ENCODE peak calls at places on chromosomes 6 and 20, in six cellular contexts. One of them, this sample, is unnamed.

GRCh38 chr6:106309024-106309423 is 16.5 kb downstream of the ATG5 start:
- DNase-seq in CD4-positive, alpha-beta T cell: no peak
- DNase-seq in AG10803: no peak
- DNase-seq in stimulated activated effector memory CD8-positive, alpha-beta T cell treated with anti-CD3 and anti-CD28 coated beads, Interleukin-12 subunit alpha, Interleukin-12 subunit beta, amount 100 ng/mL, for 72 hours: no peak
- DNase-seq in NCI-H526: no peak
- DNase-seq in Calu3: no peak
- DNase-seq in this sample: no peak

GRCh38 chr20:62696999-62697398 is 11.6 kb upstream of the NTSR1 start:
- DNase-seq in CD4-positive, alpha-beta T cell: no peak
- DNase-seq in AG10803: no peak
- DNase-seq in stimulated activated effector memory CD8-positive, alpha-beta T cell treated with anti-CD3 and anti-CD28 coated beads, Interleukin-12 subunit alpha, Interleukin-12 subunit beta, amount 100 ng/mL, for 72 hours: no peak
- DNase-seq in NCI-H526: no peak
- DNase-seq in Calu3: no peak
- DNase-seq in this sample: no peak

GRCh38 chr6:53313784-53314382 is 34.9 kb downstream of the ELOVL5 start:
- DNase-seq in CD4-positive, alpha-beta T cell: no peak
- DNase-seq in AG10803: peak; percentile 36
- DNase-seq in stimulated activated effector memory CD8-positive, alpha-beta T cell treated with anti-CD3 and anti-CD28 coated beads, Interleukin-12 subunit alpha, Interleukin-12 subunit beta, amount 100 ng/mL, for 72 hours: no peak
- DNase-seq in NCI-H526: no peak
- DNase-seq in Calu3: no peak
- DNase-seq in this sample: no peak

GRCh38 chr6:98463038-98463437 is 371.3 kb upstream of the POU3F2 start:
- DNase-seq in CD4-positive, alpha-beta T cell: no peak
- DNase-seq in AG10803: no peak
- DNase-seq in stimulated activated effector memory CD8-positive, alpha-beta T cell treated with anti-CD3 and anti-CD28 coated beads, Interleukin-12 subunit alpha, Interleukin-12 subunit beta, amount 100 ng/mL, for 72 hours: no peak
- DNase-seq in NCI-H526: no peak
- DNase-seq in Calu3: no peak
- DNase-seq in this sample: no peak

GRCh38 chr20:51327251-51327841 is 215.2 kb downstream of the NFATC2 start:
- DNase-seq in CD4-positive, alpha-beta T cell: no peak
- DNase-seq in AG10803: peak; percentile 84
- DNase-seq in stimulated activated effector memory CD8-positive, alpha-beta T cell treated with anti-CD3 and anti-CD28 coated beads, Interleukin-12 subunit alpha, Interleukin-12 subunit beta, amount 100 ng/mL, for 72 hours: no peak
- DNase-seq in NCI-H526: no peak
- DNase-seq in Calu3: no peak
- DNase-seq in this sample: no peak

GRCh38 chr6:56637640-56638039 is 5.0 kb downstream of the DST start:
- DNase-seq in CD4-positive, alpha-beta T cell: no peak
- DNase-seq in AG10803: peak; percentile 82
- DNase-seq in stimulated activated effector memory CD8-positive, alpha-beta T cell treated with anti-CD3 and anti-CD28 coated beads, Interleukin-12 subunit alpha, Interleukin-12 subunit beta, amount 100 ng/mL, for 72 hours: no peak
- DNase-seq in NCI-H526: peak; percentile 49
- DNase-seq in Calu3: no peak
- DNase-seq in this sample: no peak

GRCh38 chr6:130615816-130616215 is 211.4 kb upstream of the SMLR1 start:
- DNase-seq in CD4-positive, alpha-beta T cell: no peak
- DNase-seq in AG10803: no peak
- DNase-seq in stimulated activated effector memory CD8-positive, alpha-beta T cell treated with anti-CD3 and anti-CD28 coated beads, Interleukin-12 subunit alpha, Interleukin-12 subunit beta, amount 100 ng/mL, for 72 hours: no peak
- DNase-seq in NCI-H526: no peak
- DNase-seq in Calu3: no peak
- DNase-seq in this sample: no peak

GRCh38 chr20:18585134-18585533 is 2.7 kb upstream of the DTD1 start:
- DNase-seq in CD4-positive, alpha-beta T cell: no peak
- DNase-seq in AG10803: peak; percentile 82
- DNase-seq in stimulated activated effector memory CD8-positive, alpha-beta T cell treated with anti-CD3 and anti-CD28 coated beads, Interleukin-12 subunit alpha, Interleukin-12 subunit beta, amount 100 ng/mL, for 72 hours: no peak
- DNase-seq in NCI-H526: no peak
- DNase-seq in Calu3: no peak
- DNase-seq in this sample: peak; percentile 28

GRCh38 chr20:64079273-64080012 is at the start of gene RGS19:
- DNase-seq in CD4-positive, alpha-beta T cell: peak; percentile 53
- DNase-seq in AG10803: peak; percentile 64
- DNase-seq in stimulated activated effector memory CD8-positive, alpha-beta T cell treated with anti-CD3 and anti-CD28 coated beads, Interleukin-12 subunit alpha, Interleukin-12 subunit beta, amount 100 ng/mL, for 72 hours: peak; percentile 58
- DNase-seq in NCI-H526: no peak
- DNase-seq in Calu3: peak; percentile 86
- DNase-seq in this sample: no peak

GRCh38 chr6:5162401-5162800 is 77.3 kb downstream of the PPP1R3G start:
- DNase-seq in CD4-positive, alpha-beta T cell: no peak
- DNase-seq in AG10803: no peak
- DNase-seq in stimulated activated effector memory CD8-positive, alpha-beta T cell treated with anti-CD3 and anti-CD28 coated beads, Interleukin-12 subunit alpha, Interleukin-12 subunit beta, amount 100 ng/mL, for 72 hours: no peak
- DNase-seq in NCI-H526: no peak
- DNase-seq in Calu3: no peak
- DNase-seq in this sample: no peak

GRCh38 chr20:33308668-33309067 is 25.7 kb downstream of the BPIFB1 start:
- DNase-seq in CD4-positive, alpha-beta T cell: no peak
- DNase-seq in AG10803: no peak
- DNase-seq in stimulated activated effector memory CD8-positive, alpha-beta T cell treated with anti-CD3 and anti-CD28 coated beads, Interleukin-12 subunit alpha, Interleukin-12 subunit beta, amount 100 ng/mL, for 72 hours: no peak
- DNase-seq in NCI-H526: no peak
- DNase-seq in Calu3: no peak
- DNase-seq in this sample: no peak

GRCh38 chr20:34112600-34113061 is 588 bp upstream of the EIF2S2 start:
- DNase-seq in CD4-positive, alpha-beta T cell: no peak
- DNase-seq in AG10803: peak; percentile 55
- DNase-seq in stimulated activated effector memory CD8-positive, alpha-beta T cell treated with anti-CD3 and anti-CD28 coated beads, Interleukin-12 subunit alpha, Interleukin-12 subunit beta, amount 100 ng/mL, for 72 hours: no peak
- DNase-seq in NCI-H526: no peak
- DNase-seq in Calu3: peak; percentile 36
- DNase-seq in this sample: peak; percentile 56

GRCh38 chr6:16901777-16902176 is 140.5 kb upstream of the ATXN1 start:
- DNase-seq in CD4-positive, alpha-beta T cell: no peak
- DNase-seq in AG10803: peak; percentile 79
- DNase-seq in stimulated activated effector memory CD8-positive, alpha-beta T cell treated with anti-CD3 and anti-CD28 coated beads, Interleukin-12 subunit alpha, Interleukin-12 subunit beta, amount 100 ng/mL, for 72 hours: no peak
- DNase-seq in NCI-H526: no peak
- DNase-seq in Calu3: peak; percentile 15
- DNase-seq in this sample: no peak

GRCh38 chr20:44552950-44553908 is 29.1 kb upstream of the PKIG start:
- DNase-seq in CD4-positive, alpha-beta T cell: no peak
- DNase-seq in AG10803: peak; percentile 78
- DNase-seq in stimulated activated effector memory CD8-positive, alpha-beta T cell treated with anti-CD3 and anti-CD28 coated beads, Interleukin-12 subunit alpha, Interleukin-12 subunit beta, amount 100 ng/mL, for 72 hours: no peak
- DNase-seq in NCI-H526: no peak
- DNase-seq in Calu3: no peak
- DNase-seq in this sample: peak; percentile 74

GRCh38 chr6:21053612-21054011 is 519.4 kb downstream of the CDKAL1 start:
- DNase-seq in CD4-positive, alpha-beta T cell: no peak
- DNase-seq in AG10803: peak; percentile 11
- DNase-seq in stimulated activated effector memory CD8-positive, alpha-beta T cell treated with anti-CD3 and anti-CD28 coated beads, Interleukin-12 subunit alpha, Interleukin-12 subunit beta, amount 100 ng/mL, for 72 hours: no peak
- DNase-seq in NCI-H526: no peak
- DNase-seq in Calu3: no peak
- DNase-seq in this sample: no peak

GRCh38 chr6:111113731-111114438 is 26.6 kb downstream of the SLC16A10 start:
- DNase-seq in CD4-positive, alpha-beta T cell: no peak
- DNase-seq in AG10803: peak; percentile 34
- DNase-seq in stimulated activated effector memory CD8-positive, alpha-beta T cell treated with anti-CD3 and anti-CD28 coated beads, Interleukin-12 subunit alpha, Interleukin-12 subunit beta, amount 100 ng/mL, for 72 hours: no peak
- DNase-seq in NCI-H526: no peak
- DNase-seq in Calu3: no peak
- DNase-seq in this sample: no peak

GRCh38 chr6:79894939-79895338 is 52.4 kb downstream of the ELOVL4 start:
- DNase-seq in CD4-positive, alpha-beta T cell: no peak
- DNase-seq in AG10803: peak; percentile 29
- DNase-seq in stimulated activated effector memory CD8-positive, alpha-beta T cell treated with anti-CD3 and anti-CD28 coated beads, Interleukin-12 subunit alpha, Interleukin-12 subunit beta, amount 100 ng/mL, for 72 hours: no peak
- DNase-seq in NCI-H526: no peak
- DNase-seq in Calu3: no peak
- DNase-seq in this sample: no peak

GRCh38 chr6:43391448-43392031 is 22.1 kb upstream of the ZNF318 start:
- DNase-seq in CD4-positive, alpha-beta T cell: peak; percentile 14
- DNase-seq in AG10803: no peak
- DNase-seq in stimulated activated effector memory CD8-positive, alpha-beta T cell treated with anti-CD3 and anti-CD28 coated beads, Interleukin-12 subunit alpha, Interleukin-12 subunit beta, amount 100 ng/mL, for 72 hours: no peak
- DNase-seq in NCI-H526: no peak
- DNase-seq in Calu3: no peak
- DNase-seq in this sample: no peak

GRCh38 chr20:33079267-33079666 is at the start of gene BPIFB4:
- DNase-seq in CD4-positive, alpha-beta T cell: no peak
- DNase-seq in AG10803: peak; percentile 81
- DNase-seq in stimulated activated effector memory CD8-positive, alpha-beta T cell treated with anti-CD3 and anti-CD28 coated beads, Interleukin-12 subunit alpha, Interleukin-12 subunit beta, amount 100 ng/mL, for 72 hours: no peak
- DNase-seq in NCI-H526: no peak
- DNase-seq in Calu3: no peak
- DNase-seq in this sample: no peak

GRCh38 chr20:37649017-37649416 is 44.8 kb upstream of the CTNNBL1 start:
- DNase-seq in CD4-positive, alpha-beta T cell: no peak
- DNase-seq in AG10803: no peak
- DNase-seq in stimulated activated effector memory CD8-positive, alpha-beta T cell treated with anti-CD3 and anti-CD28 coated beads, Interleukin-12 subunit alpha, Interleukin-12 subunit beta, amount 100 ng/mL, for 72 hours: no peak
- DNase-seq in NCI-H526: no peak
- DNase-seq in Calu3: no peak
- DNase-seq in this sample: no peak

GRCh38 chr6:56677559-56677958 is 34.9 kb upstream of the DST start:
- DNase-seq in CD4-positive, alpha-beta T cell: no peak
- DNase-seq in AG10803: peak; percentile 56
- DNase-seq in stimulated activated effector memory CD8-positive, alpha-beta T cell treated with anti-CD3 and anti-CD28 coated beads, Interleukin-12 subunit alpha, Interleukin-12 subunit beta, amount 100 ng/mL, for 72 hours: no peak
- DNase-seq in NCI-H526: no peak
- DNase-seq in Calu3: no peak
- DNase-seq in this sample: peak; percentile 31

GRCh38 chr6:31568537-31568961 is 3.5 kb upstream of the LTA start:
- DNase-seq in CD4-positive, alpha-beta T cell: no peak
- DNase-seq in AG10803: no peak
- DNase-seq in stimulated activated effector memory CD8-positive, alpha-beta T cell treated with anti-CD3 and anti-CD28 coated beads, Interleukin-12 subunit alpha, Interleukin-12 subunit beta, amount 100 ng/mL, for 72 hours: no peak
- DNase-seq in NCI-H526: no peak
- DNase-seq in Calu3: no peak
- DNase-seq in this sample: no peak

GRCh38 chr6:30781697-30782424 is 37.5 kb upstream of the IER3 start:
- DNase-seq in CD4-positive, alpha-beta T cell: no peak
- DNase-seq in AG10803: peak; percentile 99
- DNase-seq in stimulated activated effector memory CD8-positive, alpha-beta T cell treated with anti-CD3 and anti-CD28 coated beads, Interleukin-12 subunit alpha, Interleukin-12 subunit beta, amount 100 ng/mL, for 72 hours: no peak
- DNase-seq in NCI-H526: no peak
- DNase-seq in Calu3: peak; percentile 100
- DNase-seq in this sample: peak; percentile 91

GRCh38 chr6:40874495-40874894 is 164.5 kb downstream of the UNC5CL start:
- DNase-seq in CD4-positive, alpha-beta T cell: no peak
- DNase-seq in AG10803: no peak
- DNase-seq in stimulated activated effector memory CD8-positive, alpha-beta T cell treated with anti-CD3 and anti-CD28 coated beads, Interleukin-12 subunit alpha, Interleukin-12 subunit beta, amount 100 ng/mL, for 72 hours: no peak
- DNase-seq in NCI-H526: peak; percentile 13
- DNase-seq in Calu3: peak; percentile 12
- DNase-seq in this sample: no peak

GRCh38 chr20:32204485-32205115 is 2.9 kb downstream of the PLAGL2 start:
- DNase-seq in CD4-positive, alpha-beta T cell: no peak
- DNase-seq in AG10803: no peak
- DNase-seq in stimulated activated effector memory CD8-positive, alpha-beta T cell treated with anti-CD3 and anti-CD28 coated beads, Interleukin-12 subunit alpha, Interleukin-12 subunit beta, amount 100 ng/mL, for 72 hours: no peak
- DNase-seq in NCI-H526: no peak
- DNase-seq in Calu3: no peak
- DNase-seq in this sample: peak; percentile 45

GRCh38 chr6:53647437-53648094 is 18.0 kb downstream of the KLHL31 start:
- DNase-seq in CD4-positive, alpha-beta T cell: peak; percentile 8
- DNase-seq in AG10803: no peak
- DNase-seq in stimulated activated effector memory CD8-positive, alpha-beta T cell treated with anti-CD3 and anti-CD28 coated beads, Interleukin-12 subunit alpha, Interleukin-12 subunit beta, amount 100 ng/mL, for 72 hours: no peak
- DNase-seq in NCI-H526: no peak
- DNase-seq in Calu3: no peak
- DNase-seq in this sample: no peak

GRCh38 chr6:4983322-4983721 is 20.5 kb downstream of the RPP40 start:
- DNase-seq in CD4-positive, alpha-beta T cell: no peak
- DNase-seq in AG10803: no peak
- DNase-seq in stimulated activated effector memory CD8-positive, alpha-beta T cell treated with anti-CD3 and anti-CD28 coated beads, Interleukin-12 subunit alpha, Interleukin-12 subunit beta, amount 100 ng/mL, for 72 hours: no peak
- DNase-seq in NCI-H526: no peak
- DNase-seq in Calu3: no peak
- DNase-seq in this sample: no peak

GRCh38 chr6:444653-445275 is 53.2 kb downstream of the IRF4 start:
- DNase-seq in CD4-positive, alpha-beta T cell: peak; percentile 53
- DNase-seq in AG10803: no peak
- DNase-seq in stimulated activated effector memory CD8-positive, alpha-beta T cell treated with anti-CD3 and anti-CD28 coated beads, Interleukin-12 subunit alpha, Interleukin-12 subunit beta, amount 100 ng/mL, for 72 hours: no peak
- DNase-seq in NCI-H526: no peak
- DNase-seq in Calu3: no peak
- DNase-seq in this sample: no peak

GRCh38 chr6:113539202-113539601 is 317.9 kb upstream of the MARCKS start:
- DNase-seq in CD4-positive, alpha-beta T cell: no peak
- DNase-seq in AG10803: no peak
- DNase-seq in stimulated activated effector memory CD8-positive, alpha-beta T cell treated with anti-CD3 and anti-CD28 coated beads, Interleukin-12 subunit alpha, Interleukin-12 subunit beta, amount 100 ng/mL, for 72 hours: no peak
- DNase-seq in NCI-H526: no peak
- DNase-seq in Calu3: no peak
- DNase-seq in this sample: no peak

This sample was measured in PC-9.